ENCODE peak calls at places on chromosome 9, in five cellular contexts. Z is body of pancreas, X is IMR-90, S is upper lobe of left lung, G is A549. W is an unnamed sample.

GRCh38 chr9:126317513-126317912 is 9.1 kb upstream of the MVB12B start:
- ATAC-seq in Z (no peak), X (peak; percentile 29), S (peak; percentile 63), G (no peak), W (no peak)

GRCh38 chr9:133474853-133475252 is 4.0 kb downstream of the SLC2A6 start:
- ATAC-seq in Z (no peak), X (no peak), S (no peak), G (no peak), W (no peak)

GRCh38 chr9:86045654-86046053 is 53.7 kb downstream of the GOLM1 start:
- ATAC-seq in Z (no peak), X (no peak), S (no peak), G (no peak), W (no peak)

GRCh38 chr9:135604437-135605237 is 34.7 kb downstream of the GLT6D1 start:
- ATAC-seq in Z (peak; percentile 15), X (no peak), S (no peak), G (no peak), W (no peak)

GRCh38 chr9:125989090-125989501 is 241.9 kb downstream of the PBX3 start:
- ATAC-seq in Z (no peak), X (no peak), S (no peak), G (no peak), W (no peak)

GRCh38 chr9:92439921-92440750 is 15.9 kb upstream of the OMD start:
- ATAC-seq in Z (no peak), X (peak; percentile 66), S (no peak), G (no peak), W (no peak)

GRCh38 chr9:134666801-134667200 is 25.2 kb downstream of the COL5A1 start:
- ATAC-seq in Z (no peak), X (no peak), S (no peak), G (no peak), W (no peak)

GRCh38 chr9:69385474-69386091 is 60.6 kb downstream of the ENTREP1 start:
- ATAC-seq in Z (peak; percentile 83), X (no peak), S (peak; percentile 36), G (no peak), W (no peak)

GRCh38 chr9:129962889-129963703 is 79.9 kb downstream of the FNBP1 start:
- ATAC-seq in Z (peak; percentile 58), X (peak; percentile 57), S (peak; percentile 80), G (no peak), W (peak; percentile 53)
- TF ChIP-seq POLR2A in Z (no peak), X (no peak), S (no peak), G (no peak), W (peak; percentile 11)

GRCh38 chr9:111483862-111484563 is at the start of gene ECPAS:
- ATAC-seq in Z (peak; percentile 72), X (peak; percentile 75), S (peak; percentile 92), G (peak; percentile 80), W (peak; percentile 82)
- TF ChIP-seq POLR2A in Z (peak; percentile 51), X (peak; percentile 52), S (no peak), G (peak; percentile 58), W (peak; percentile 41)

GRCh38 chr9:128128836-128129590 is 1.5 kb upstream of the PTGES2 start:
- ATAC-seq in Z (no peak), X (no peak), S (no peak), G (no peak), W (no peak)

GRCh38 chr9:128124873-128125574 is 2.5 kb downstream of the PTGES2 start:
- ATAC-seq in Z (no peak), X (no peak), S (no peak), G (no peak), W (no peak)

GRCh38 chr9:128127568-128127989 is at the start of gene PTGES2:
- ATAC-seq in Z (peak; percentile 80), X (peak; percentile 75), S (peak; percentile 94), G (peak; percentile 76), W (peak; percentile 87)

GRCh38 chr9:128125575-128126354 is 1.8 kb downstream of the PTGES2 start:
- ATAC-seq in Z (no peak), X (no peak), S (no peak), G (no peak), W (no peak)

GRCh38 chr9:128127990-128128835 is 684 bp upstream of the PTGES2 start:
- ATAC-seq in Z (peak; percentile 89), X (peak; percentile 89), S (peak; percentile 96), G (peak; percentile 71), W (peak; percentile 91)
- TF ChIP-seq POLR2A in Z (no peak), X (peak; percentile 38), S (no peak), G (peak; percentile 72), W (no peak)

GRCh38 chr9:128995791-128996190 is 32.3 kb downstream of the SH3GLB2 start:
- ATAC-seq in Z (no peak), X (no peak), S (no peak), G (no peak), W (no peak)

GRCh38 chr9:129002989-129003388 is 25.1 kb downstream of the SH3GLB2 start:
- ATAC-seq in Z (no peak), X (no peak), S (no peak), G (no peak), W (no peak)

GRCh38 chr9:129001504-129002325 is 26.4 kb downstream of the SH3GLB2 start:
- ATAC-seq in Z (no peak), X (no peak), S (no peak), G (no peak), W (no peak)

GRCh38 chr9:128998462-128998861 is 29.7 kb downstream of the SH3GLB2 start:
- ATAC-seq in Z (no peak), X (no peak), S (no peak), G (no peak), W (no peak)

GRCh38 chr9:128999581-129000206 is 28.4 kb downstream of the SH3GLB2 start:
- ATAC-seq in Z (no peak), X (no peak), S (no peak), G (no peak), W (no peak)
- TF ChIP-seq POLR2A in Z (no peak), X (no peak), S (no peak), G (no peak), W (no peak)

DNA sequence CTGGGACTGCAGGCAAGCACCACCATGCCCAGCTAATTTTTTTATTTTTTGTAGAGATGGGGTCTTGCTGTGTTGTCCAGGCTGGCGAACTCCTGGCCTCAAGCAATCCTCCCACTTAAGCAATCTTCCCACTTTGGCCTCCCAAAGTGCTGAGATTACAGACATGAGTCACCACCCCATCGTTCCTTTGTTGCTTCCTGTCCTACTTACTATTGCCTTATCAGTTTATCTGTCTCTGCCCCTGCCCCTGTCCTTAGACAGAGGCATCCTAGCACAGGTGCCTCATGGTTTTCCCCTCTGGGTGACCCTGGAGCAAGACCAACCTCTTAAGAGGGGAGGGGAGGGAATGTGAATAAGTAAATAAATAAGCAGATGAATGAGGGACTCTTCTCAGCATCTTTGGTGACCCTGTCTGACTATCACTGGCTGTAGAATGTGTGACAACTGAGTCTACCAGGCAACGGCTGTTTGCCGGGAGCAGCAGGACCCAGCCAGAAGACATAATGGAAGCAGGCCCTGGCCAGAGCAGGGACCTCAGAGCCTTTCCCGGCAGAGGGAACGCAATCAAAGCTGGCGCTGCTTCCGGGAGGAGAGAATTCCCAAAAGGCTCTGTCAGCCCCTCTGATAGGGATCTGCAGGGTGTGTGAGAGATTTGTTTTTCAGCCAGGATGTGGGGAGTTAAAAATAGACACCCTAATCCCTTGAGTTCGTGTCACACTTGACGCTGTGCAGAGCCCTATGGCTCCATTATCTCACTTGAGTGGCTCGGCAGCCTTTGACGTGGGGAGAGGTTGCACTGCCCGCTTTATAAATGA is 43.8 kb upstream of the DAB2IP start:
- ATAC-seq in Z (no peak), X (peak; percentile 44), S (no peak), G (no peak), W (peak; percentile 26)
- TF ChIP-seq POLR2A in Z (no peak), X (no peak), S (no peak), G (no peak), W (no peak)

DNA sequence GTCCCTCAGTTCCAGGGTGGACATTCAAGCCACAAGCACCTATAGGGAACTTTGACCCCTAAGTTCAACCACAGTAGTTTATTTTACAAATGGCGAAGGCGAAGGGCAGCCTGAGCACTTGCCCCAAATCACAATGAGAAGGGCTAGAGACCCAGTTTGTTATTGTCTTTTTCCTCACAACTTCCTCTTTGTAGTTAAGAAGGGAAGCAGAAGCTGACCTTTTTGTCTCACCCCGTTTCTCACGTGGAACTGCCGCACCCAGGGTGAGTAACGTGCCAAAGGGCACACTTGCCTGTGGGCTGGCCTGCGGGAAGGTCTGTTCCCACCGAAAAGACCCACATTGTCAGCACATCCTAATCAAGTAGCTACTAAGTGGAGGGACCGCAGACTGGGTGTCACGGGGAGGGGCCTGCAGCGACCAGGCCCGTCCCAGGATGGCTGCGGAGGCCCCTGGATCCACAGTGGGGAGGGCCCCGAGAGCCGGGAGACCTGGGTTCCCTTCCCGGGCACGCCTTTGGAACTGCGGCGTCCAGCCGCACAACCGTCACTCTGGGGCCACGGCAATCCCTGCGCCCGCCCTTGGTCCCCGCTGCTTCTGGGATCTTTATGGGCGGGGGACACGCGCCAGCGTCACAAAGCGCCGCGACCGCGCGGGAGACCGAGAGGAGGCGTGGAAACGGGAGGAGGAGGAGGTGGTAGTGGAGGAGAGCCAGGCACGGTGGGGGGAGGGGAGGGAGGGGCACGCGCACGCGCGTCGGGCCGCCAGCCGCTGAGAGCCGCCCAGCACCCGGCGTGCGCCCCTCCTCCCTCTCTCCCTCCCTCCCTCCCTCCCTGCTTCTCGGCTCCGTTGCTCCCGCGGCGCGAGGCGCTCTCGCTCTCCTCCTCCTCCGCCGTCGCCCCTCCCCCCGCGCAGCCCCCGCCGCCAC is at the start of gene UBE2R2:
- ATAC-seq in Z (peak; percentile 91), X (peak; percentile 73), S (peak; percentile 93), G (peak; percentile 72), W (peak; percentile 89)
- TF ChIP-seq POLR2A in Z (peak; percentile 68), X (peak; percentile 81), S (no peak), G (peak; percentile 53), W (peak; percentile 73)

W was measured in gastroesophageal sphincter.